ENCODE peak calls at places on chromosome 12, in six cellular contexts. N is Karpas-422, F is neural progenitor cell, J is H9, I is PC-9, H is mammary epithelial cell. P is an unnamed sample. For H3K79me2, the result is how much of the 10 kb centered on the place peaks cover.

GRCh38 chr12:52870361-52871290 is 21.8 kb upstream of the KRT78 start:
- DNase-seq in N (peak), F (peak), J (peak), I (peak), H (peak), P (peak)

GRCh38 chr12:81492131-81492720 is 266.9 kb downstream of the PPFIA2 start:
- DNase-seq in N (no peak), F (no peak), J (no peak), I (no peak), H (no peak), P (no peak)

GRCh38 chr12:4545195-4545594 is 6.5 kb downstream of the RAD51AP1 start:
- DNase-seq in N (no peak), F (no peak), J (no peak), I (no peak), H (no peak), P (no peak)

GRCh38 chr12:103456006-103456405 is 39.8 kb downstream of the C12orf42 start:
- DNase-seq in N (no peak), F (no peak), J (no peak), I (no peak), H (no peak), P (no peak)

GRCh38 chr12:123083661-123084571 is 67.0 kb downstream of the PITPNM2 start:
- DNase-seq in N (peak), F (no peak), J (no peak), I (no peak), H (no peak), P (peak)

GRCh38 chr12:10194160-10194559 is 15.3 kb downstream of the TMEM52B start:
- DNase-seq in N (no peak), F (no peak), J (no peak), I (no peak), H (no peak), P (no peak)

GRCh38 chr12:57119694-57120093 is 8.5 kb upstream of the STAT6 start:
- DNase-seq in N (no peak), F (no peak), J (no peak), I (no peak), H (no peak), P (no peak)

GRCh38 chr12:55019784-55020183 is at the start of gene NEUROD4:
- DNase-seq in N (no peak), F (peak), J (peak), I (no peak), H (peak), P (no peak)

GRCh38 chr12:75996907-75997447 is 34.6 kb downstream of the PHLDA1 start:
- DNase-seq in N (no peak), F (no peak), J (no peak), I (peak), H (peak), P (no peak)

DNA sequence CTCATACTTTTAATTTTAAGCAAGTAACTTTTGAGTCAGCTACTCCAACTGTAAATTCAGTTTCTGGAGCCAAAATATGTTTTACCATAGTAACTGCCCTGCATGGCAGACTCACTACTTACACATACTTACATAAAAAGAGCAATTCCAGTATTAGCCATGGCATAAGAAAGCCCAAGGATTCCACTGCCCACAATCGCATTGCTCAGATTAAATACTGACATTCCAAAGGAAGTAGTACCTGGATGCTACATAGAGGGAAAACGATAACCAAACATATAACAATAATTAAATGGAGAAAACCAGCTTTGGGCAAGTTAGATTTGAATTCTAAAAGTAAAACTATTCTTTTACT is 2.2 kb downstream of the SLC38A2 start:
- DNase-seq in N (no peak), F (no peak), J (no peak), I (peak), H (no peak), P (no peak)
- H3K79me2 ChIP-seq in N (under half), F (half or more), J (under half), I (half or more), H (half or more), P (under half)

DNA sequence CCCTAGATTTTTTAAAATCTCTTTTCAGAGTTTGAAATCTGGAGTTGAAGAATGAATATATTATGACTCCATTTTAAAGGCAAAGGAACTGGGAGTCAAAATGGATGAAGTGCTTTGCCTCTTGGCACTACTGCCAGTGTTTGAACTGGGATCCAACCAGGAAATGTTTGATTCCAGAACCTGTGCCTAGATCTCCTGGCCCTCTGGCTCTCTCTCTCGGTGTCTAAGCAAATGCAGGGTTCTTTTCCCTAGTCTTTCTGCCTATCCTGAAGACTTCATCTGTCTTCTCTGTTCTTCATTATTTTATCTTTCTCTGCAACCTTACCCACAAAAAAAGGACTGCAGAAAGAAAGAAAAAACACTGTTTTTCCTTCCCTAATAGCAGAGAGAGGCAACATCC is 17.0 kb downstream of the BTG1 start:
- DNase-seq in N (no peak), F (no peak), J (no peak), I (no peak), H (no peak), P (no peak)
- H3K4me2 ChIP-seq in N (no peak), F (no peak), J (no peak), I (no peak), H (no peak), P (no peak)

DNA sequence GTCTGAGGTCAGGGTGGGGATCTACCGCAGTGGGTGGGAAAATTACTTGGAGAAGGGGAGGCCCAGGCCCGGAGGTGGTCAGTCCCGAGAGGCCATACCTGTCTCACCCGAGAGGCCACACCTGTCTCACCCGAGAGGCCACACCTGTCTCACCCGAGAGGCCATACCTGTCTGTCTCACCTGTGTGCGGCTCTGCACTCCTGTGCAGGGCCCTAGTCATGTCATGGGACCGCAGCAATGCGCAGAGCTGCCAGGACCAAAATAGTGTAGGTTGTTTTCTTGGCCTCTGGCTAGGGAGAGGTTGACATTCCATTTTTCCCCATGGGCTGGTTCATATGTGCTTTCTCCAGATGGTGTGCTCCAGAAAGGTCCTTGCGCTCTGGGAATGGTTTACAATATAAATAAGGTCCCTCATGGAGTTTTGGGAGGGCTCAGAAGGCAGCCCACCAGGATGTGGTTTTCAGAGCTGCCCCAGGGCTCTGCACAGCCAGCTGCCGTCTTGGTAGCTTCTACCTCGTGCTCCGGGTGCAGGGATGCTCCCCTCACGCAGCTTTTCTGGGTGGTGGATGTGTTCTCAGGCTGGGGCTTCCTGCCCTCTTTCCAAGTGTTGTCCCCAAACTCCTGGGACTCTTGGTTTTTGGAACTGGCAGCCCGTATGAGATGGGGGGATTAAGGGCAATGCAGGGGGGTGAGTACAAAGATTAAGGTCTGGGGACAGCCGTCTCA is 58.2 kb downstream of the CACNA1C start:
- DNase-seq in N (no peak), F (no peak), J (no peak), I (no peak), H (no peak), P (no peak)
- H3K27ac ChIP-seq in N (no peak), F (no peak), J (no peak), I (no peak), H (no peak), P (no peak)

DNA sequence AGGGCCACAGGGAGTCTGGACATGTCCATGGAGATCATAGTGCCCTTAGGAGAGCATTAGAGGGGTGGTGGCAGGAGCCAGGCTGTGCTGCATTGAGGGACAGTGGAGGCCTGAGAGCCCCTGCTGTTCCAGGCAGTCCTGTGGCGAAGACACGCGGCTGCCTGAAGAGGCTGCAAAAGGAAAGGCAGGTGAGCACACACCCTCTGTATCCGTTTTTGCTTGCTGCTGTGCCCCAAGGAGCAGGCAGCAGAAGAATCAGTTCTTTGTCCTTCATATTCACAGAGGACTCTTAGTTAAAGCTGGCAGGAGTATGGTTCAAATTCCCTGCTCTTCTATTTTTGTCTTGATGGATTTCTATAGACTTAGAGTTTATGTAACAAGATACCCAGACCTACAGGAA is 4.5 kb downstream of the SLC35E3 start:
- DNase-seq in N (no peak), F (peak), J (no peak), I (no peak), H (peak), P (peak)
- H3K79me2 ChIP-seq in N (under half), F (under half), J (under half), I (under half), H (under half), P (under half)

DNA sequence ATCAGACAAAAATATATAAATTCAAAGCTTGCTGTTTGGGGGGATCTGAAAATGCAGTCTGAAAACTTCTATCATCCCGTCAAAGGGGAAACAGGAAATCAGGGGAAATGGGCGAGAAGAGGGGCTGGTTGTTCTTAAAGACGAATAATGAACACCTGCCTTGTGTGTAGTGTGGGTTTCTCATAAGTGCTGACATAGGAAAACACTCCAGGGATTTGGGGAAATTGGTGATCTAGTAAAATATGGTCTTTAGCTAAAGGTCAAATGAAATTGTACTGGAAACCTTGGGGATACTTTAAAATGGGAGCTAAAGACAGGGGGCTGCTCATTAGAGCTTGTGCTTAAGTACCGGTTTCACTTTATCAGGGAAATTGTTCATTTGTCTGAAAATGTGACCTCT is 39.6 kb upstream of the PIK3C2G start:
- DNase-seq in N (no peak), F (no peak), J (no peak), I (no peak), H (no peak), P (no peak)
- H3K4me2 ChIP-seq in N (no peak), F (no peak), J (no peak), I (no peak), H (no peak), P (no peak)

P was measured in OCI-LY7.